ENCODE peak calls at places on chromosome 17, in seven cellular contexts. J is CD8-positive, alpha-beta T cell; O is A549; P is head of caudate nucleus; L is T47D; W is NCI-H1417; F is left ventricle myocardium superior. G is an unnamed sample.

GRCh38 chr17:43823350-43824084 is 9.4 kb downstream of the MPP3 start:
- DNase-seq in J (no peak), O (no peak), P (no peak), L (no peak), W (no peak), F (peak), G (no peak)

GRCh38 chr17:18988546-18989173 is 15.9 kb downstream of the FAM83G start:
- DNase-seq in J (no peak), O (no peak), P (no peak), L (no peak), W (no peak), F (no peak), G (no peak)

GRCh38 chr17:77365584-77366186 is 224.9 kb downstream of the SEC14L1 start:
- DNase-seq in J (no peak), O (peak), P (no peak), L (peak), W (peak), F (peak), G (peak)

GRCh38 chr17:50539762-50540440 is 7.1 kb upstream of the SPATA20 start:
- DNase-seq in J (no peak), O (no peak), P (no peak), L (peak), W (peak), F (no peak), G (no peak)

GRCh38 chr17:77273397-77274136 is 132.8 kb downstream of the SEC14L1 start:
- DNase-seq in J (no peak), O (no peak), P (no peak), L (no peak), W (no peak), F (no peak), G (no peak)

GRCh38 chr17:27980035-27980434 is 62.4 kb upstream of the NLK start:
- DNase-seq in J (no peak), O (peak), P (no peak), L (no peak), W (no peak), F (no peak), G (no peak)

GRCh38 chr17:79487149-79487548 is 123.7 kb downstream of the RBFOX3 start:
- DNase-seq in J (no peak), O (no peak), P (no peak), L (no peak), W (no peak), F (no peak), G (no peak)

GRCh38 chr17:17122781-17123483 is 80.7 kb downstream of the MPRIP start:
- DNase-seq in J (no peak), O (no peak), P (no peak), L (no peak), W (no peak), F (no peak), G (no peak)

GRCh38 chr17:50495918-50496317 is 12.3 kb upstream of the MYCBPAP start:
- DNase-seq in J (no peak), O (no peak), P (no peak), L (no peak), W (no peak), F (no peak), G (no peak)

GRCh38 chr17:43028221-43028861 is 3.3 kb downstream of the RND2 start:
- DNase-seq in J (no peak), O (no peak), P (no peak), L (no peak), W (no peak), F (no peak), G (no peak)

GRCh38 chr17:72296456-72296855 is 175.6 kb downstream of the SOX9 start:
- DNase-seq in J (no peak), O (no peak), P (no peak), L (no peak), W (no peak), F (no peak), G (no peak)

GRCh38 chr17:82396601-82397435 is 21.3 kb upstream of the HEXD start:
- DNase-seq in J (no peak), O (no peak), P (no peak), L (peak), W (no peak), F (no peak), G (no peak)

GRCh38 chr17:30950669-30951399 is 20.0 kb upstream of the RNF135 start:
- DNase-seq in J (no peak), O (no peak), P (peak), L (no peak), W (peak), F (peak), G (peak)

GRCh38 chr17:5381542-5381941 is 37.9 kb downstream of the NUP88 start:
- DNase-seq in J (no peak), O (no peak), P (no peak), L (no peak), W (no peak), F (no peak), G (no peak)

GRCh38 chr17:75267403-75268232 is 3.4 kb downstream of the MIF4GD start:
- DNase-seq in J (no peak), O (no peak), P (no peak), L (peak), W (no peak), F (no peak), G (no peak)

GRCh38 chr17:39845052-39845976 is 18.8 kb downstream of the IKZF3 start:
- DNase-seq in J (no peak), O (no peak), P (no peak), L (no peak), W (no peak), F (no peak), G (peak)

GRCh38 chr17:66255112-66255511 is 25.9 kb upstream of the APOH start:
- DNase-seq in J (no peak), O (no peak), P (no peak), L (peak), W (peak), F (no peak), G (peak)

GRCh38 chr17:261640-262039 is 80.2 kb upstream of the DOC2B start:
- DNase-seq in J (no peak), O (no peak), P (no peak), L (no peak), W (no peak), F (no peak), G (no peak)

GRCh38 chr17:31200287-31200686 is 96.8 kb downstream of the OMG start:
- DNase-seq in J (no peak), O (no peak), P (no peak), L (no peak), W (no peak), F (no peak), G (no peak)

GRCh38 chr17:27743288-27743885 is 56.9 kb downstream of the NOS2 start:
- DNase-seq in J (peak), O (no peak), P (no peak), L (no peak), W (no peak), F (no peak), G (no peak)

GRCh38 chr17:8837438-8838075 is 29.9 kb downstream of the PIK3R6 start:
- DNase-seq in J (peak), O (no peak), P (no peak), L (no peak), W (no peak), F (no peak), G (no peak)

GRCh38 chr17:74199306-74200092 is 4.0 kb upstream of the RPL38 start:
- DNase-seq in J (peak), O (peak), P (peak), L (peak), W (peak), F (peak), G (peak)

GRCh38 chr17:521168-521525 is 168.5 kb upstream of the RPH3AL start:
- DNase-seq in J (no peak), O (no peak), P (no peak), L (no peak), W (no peak), F (no peak), G (no peak)

GRCh38 chr17:3963214-3964201 is 729 bp downstream of the ATP2A3 start:
- DNase-seq in J (peak), O (no peak), P (no peak), L (no peak), W (no peak), F (no peak), G (no peak)

GRCh38 chr17:19403021-19403420 is 8.0 kb upstream of the RNF112 start:
- DNase-seq in J (no peak), O (no peak), P (no peak), L (no peak), W (no peak), F (no peak), G (no peak)

GRCh38 chr17:41785876-41786226 is 660 bp downstream of the JUP start:
- DNase-seq in J (no peak), O (no peak), P (no peak), L (peak), W (peak), F (peak), G (no peak)

GRCh38 chr17:69954241-69954933 is 120.6 kb upstream of the KCNJ16 start:
- DNase-seq in J (no peak), O (no peak), P (no peak), L (no peak), W (no peak), F (no peak), G (no peak)

GRCh38 chr17:50550661-50551432 is 3.9 kb downstream of the SPATA20 start:
- DNase-seq in J (no peak), O (peak), P (peak), L (peak), W (peak), F (peak), G (peak)

GRCh38 chr17:46730679-46731078 is 87.8 kb downstream of the WNT3 start:
- DNase-seq in J (no peak), O (no peak), P (no peak), L (no peak), W (no peak), F (no peak), G (no peak)

GRCh38 chr17:55318715-55319487 is 54.1 kb downstream of the HLF start:
- DNase-seq in J (no peak), O (no peak), P (no peak), L (no peak), W (no peak), F (no peak), G (no peak)

GRCh38 chr17:81727324-81728031 is 15.4 kb downstream of the SLC25A10 start:
- DNase-seq in J (no peak), O (no peak), P (no peak), L (peak), W (no peak), F (no peak), G (peak)

GRCh38 chr17:75250009-75250471 is 11.4 kb downstream of the GGA3 start:
- DNase-seq in J (peak), O (no peak), P (peak), L (no peak), W (no peak), F (no peak), G (no peak)

GRCh38 chr17:40110026-40110425 is 9.6 kb upstream of the NR1D1 start:
- DNase-seq in J (no peak), O (no peak), P (no peak), L (no peak), W (no peak), F (no peak), G (no peak)

GRCh38 chr17:11545002-11545401 is 53.3 kb upstream of the DNAH9 start:
- DNase-seq in J (no peak), O (no peak), P (no peak), L (no peak), W (no peak), F (no peak), G (no peak)

GRCh38 chr17:51461578-51462004 is 201.2 kb downstream of the UTP18 start:
- DNase-seq in J (peak), O (peak), P (peak), L (peak), W (peak), F (peak), G (peak)

GRCh38 chr17:40097931-40098845 is 2.2 kb downstream of the NR1D1 start:
- DNase-seq in J (no peak), O (no peak), P (peak), L (no peak), W (no peak), F (peak), G (no peak)

GRCh38 chr17:37310940-37311339 is 64.8 kb upstream of the C17orf78 start:
- DNase-seq in J (no peak), O (no peak), P (no peak), L (no peak), W (no peak), F (no peak), G (no peak)

G was measured in NCI-H1436.